ENCODE peak calls at places on chromosome 2, in six cellular contexts. One of them, this sample, is unnamed.

GRCh38 chr2:43343573-43344304 is 117.3 kb upstream of the ZFP36L2 start:
- DNase-seq in cardiac fibroblast: peak; percentile 92
- DNase-seq in IMR-90: peak; percentile 97
- DNase-seq in A673: no peak
- DNase-seq in heart left ventricle: peak; percentile 84
- DNase-seq in fibroblast of mammary gland: peak; percentile 95
- DNase-seq in this sample: no peak

GRCh38 chr2:31428001-31428418 is 13.5 kb upstream of the XDH start:
- DNase-seq in heart left ventricle: no peak
- DNase-seq in A673: no peak
- DNase-seq in IMR-90: peak; percentile 20
- DNase-seq in cardiac fibroblast: peak; percentile 14
- DNase-seq in fibroblast of mammary gland: peak; percentile 41
- DNase-seq in this sample: no peak

GRCh38 chr2:219041252-219041651 is at the start of gene CFAP65:
- DNase-seq in A673: peak; percentile 67
- DNase-seq in heart left ventricle: no peak
- DNase-seq in fibroblast of mammary gland: peak; percentile 56
- DNase-seq in IMR-90: peak; percentile 58
- DNase-seq in cardiac fibroblast: peak; percentile 66
- DNase-seq in this sample: peak; percentile 37

GRCh38 chr2:120465989-120466703 is 120.2 kb downstream of the INHBB start:
- DNase-seq in heart left ventricle: no peak
- DNase-seq in cardiac fibroblast: no peak
- DNase-seq in A673: no peak
- DNase-seq in IMR-90: no peak
- DNase-seq in fibroblast of mammary gland: no peak
- DNase-seq in this sample: peak; percentile 45

GRCh38 chr2:178761759-178762371 is 45.4 kb downstream of the TTN start:
- DNase-seq in heart left ventricle: no peak
- DNase-seq in fibroblast of mammary gland: peak; percentile 63
- DNase-seq in IMR-90: peak; percentile 49
- DNase-seq in A673: peak; percentile 52
- DNase-seq in cardiac fibroblast: peak; percentile 62
- DNase-seq in this sample: peak; percentile 7

GRCh38 chr2:8319219-8319618 is 362.6 kb upstream of the ID2 start:
- DNase-seq in cardiac fibroblast: no peak
- DNase-seq in A673: no peak
- DNase-seq in heart left ventricle: no peak
- DNase-seq in IMR-90: peak; percentile 25
- DNase-seq in fibroblast of mammary gland: peak; percentile 57
- DNase-seq in this sample: no peak

GRCh38 chr2:88187038-88187676 is 17.0 kb downstream of the THNSL2 start:
- DNase-seq in cardiac fibroblast: peak; percentile 44
- DNase-seq in fibroblast of mammary gland: peak; percentile 48
- DNase-seq in IMR-90: peak; percentile 21
- DNase-seq in A673: peak; percentile 64
- DNase-seq in heart left ventricle: peak; percentile 41
- DNase-seq in this sample: peak; percentile 67

GRCh38 chr2:8583400-8584173 is 98.3 kb upstream of the ID2 start:
- DNase-seq in cardiac fibroblast: peak; percentile 56
- DNase-seq in fibroblast of mammary gland: peak; percentile 28
- DNase-seq in A673: peak; percentile 95
- DNase-seq in heart left ventricle: peak; percentile 90
- DNase-seq in IMR-90: peak; percentile 19
- DNase-seq in this sample: peak; percentile 79

GRCh38 chr2:54665436-54665856 is 58.0 kb upstream of the EML6 start:
- DNase-seq in fibroblast of mammary gland: peak; percentile 83
- DNase-seq in cardiac fibroblast: peak; percentile 76
- DNase-seq in IMR-90: peak; percentile 68
- DNase-seq in A673: peak; percentile 75
- DNase-seq in heart left ventricle: no peak
- DNase-seq in this sample: peak; percentile 47

GRCh38 chr2:14288016-14288415 is 344.5 kb upstream of the LRATD1 start:
- DNase-seq in A673: no peak
- DNase-seq in IMR-90: no peak
- DNase-seq in heart left ventricle: no peak
- DNase-seq in cardiac fibroblast: no peak
- DNase-seq in fibroblast of mammary gland: no peak
- DNase-seq in this sample: no peak

GRCh38 chr2:157898591-157898996 is 22.5 kb upstream of the ACVR1 start:
- DNase-seq in A673: peak; percentile 28
- DNase-seq in IMR-90: peak; percentile 95
- DNase-seq in fibroblast of mammary gland: peak; percentile 95
- DNase-seq in heart left ventricle: no peak
- DNase-seq in cardiac fibroblast: peak; percentile 74
- DNase-seq in this sample: no peak

GRCh38 chr2:97546711-97547110 is 43.0 kb downstream of the ANKRD36B start:
- DNase-seq in A673: no peak
- DNase-seq in IMR-90: no peak
- DNase-seq in fibroblast of mammary gland: no peak
- DNase-seq in heart left ventricle: no peak
- DNase-seq in cardiac fibroblast: peak; percentile 3
- DNase-seq in this sample: no peak

GRCh38 chr2:207706936-207707860 is 4.2 kb upstream of the CCNYL1 start:
- DNase-seq in fibroblast of mammary gland: no peak
- DNase-seq in IMR-90: no peak
- DNase-seq in heart left ventricle: no peak
- DNase-seq in cardiac fibroblast: no peak
- DNase-seq in A673: no peak
- DNase-seq in this sample: no peak

GRCh38 chr2:207716061-207716460 is 4.6 kb downstream of the CCNYL1 start:
- DNase-seq in fibroblast of mammary gland: no peak
- DNase-seq in IMR-90: no peak
- DNase-seq in cardiac fibroblast: no peak
- DNase-seq in heart left ventricle: no peak
- DNase-seq in A673: no peak
- DNase-seq in this sample: no peak

GRCh38 chr2:207711750-207712487 is 479 bp downstream of the CCNYL1 start:
- DNase-seq in IMR-90: peak; percentile 33
- DNase-seq in cardiac fibroblast: peak; percentile 60
- DNase-seq in A673: peak; percentile 32
- DNase-seq in fibroblast of mammary gland: peak; percentile 28
- DNase-seq in heart left ventricle: peak; percentile 71
- DNase-seq in this sample: peak; percentile 41

GRCh38 chr2:207710814-207711740 is at the start of gene CCNYL1:
- DNase-seq in A673: peak; percentile 99
- DNase-seq in cardiac fibroblast: peak; percentile 100
- DNase-seq in heart left ventricle: peak; percentile 99
- DNase-seq in IMR-90: peak; percentile 99
- DNase-seq in fibroblast of mammary gland: peak; percentile 99
- DNase-seq in this sample: peak; percentile 93
- TF ChIP-seq CTCF in A673: no peak
- TF ChIP-seq CTCF in cardiac fibroblast: peak; percentile 3
- TF ChIP-seq CTCF in heart left ventricle: no peak
- TF ChIP-seq CTCF in IMR-90: peak; percentile 10
- TF ChIP-seq CTCF in fibroblast of mammary gland: no peak
- TF ChIP-seq CTCF in this sample: peak; percentile 35

GRCh38 chr2:141399270-141399669 is 731.5 kb downstream of the LRP1B start:
- DNase-seq in A673: no peak
- DNase-seq in fibroblast of mammary gland: peak; percentile 3
- DNase-seq in heart left ventricle: no peak
- DNase-seq in cardiac fibroblast: peak; percentile 48
- DNase-seq in IMR-90: peak; percentile 14
- DNase-seq in this sample: no peak
- TF ChIP-seq CTCF in A673: peak; percentile 14
- TF ChIP-seq CTCF in fibroblast of mammary gland: peak; percentile 40
- TF ChIP-seq CTCF in heart left ventricle: no peak
- TF ChIP-seq CTCF in cardiac fibroblast: peak; percentile 24
- TF ChIP-seq CTCF in IMR-90: peak; percentile 54
- TF ChIP-seq CTCF in this sample: peak; percentile 67

GRCh38 chr2:174617120-174617519 is 19.5 kb upstream of the WIPF1 start:
- DNase-seq in cardiac fibroblast: peak; percentile 20
- DNase-seq in IMR-90: no peak
- DNase-seq in fibroblast of mammary gland: peak; percentile 57
- DNase-seq in heart left ventricle: no peak
- DNase-seq in A673: no peak
- DNase-seq in this sample: no peak
- TF ChIP-seq CTCF in cardiac fibroblast: no peak
- TF ChIP-seq CTCF in IMR-90: no peak
- TF ChIP-seq CTCF in fibroblast of mammary gland: no peak
- TF ChIP-seq CTCF in heart left ventricle: no peak
- TF ChIP-seq CTCF in A673: no peak
- TF ChIP-seq CTCF in this sample: no peak

DNA sequence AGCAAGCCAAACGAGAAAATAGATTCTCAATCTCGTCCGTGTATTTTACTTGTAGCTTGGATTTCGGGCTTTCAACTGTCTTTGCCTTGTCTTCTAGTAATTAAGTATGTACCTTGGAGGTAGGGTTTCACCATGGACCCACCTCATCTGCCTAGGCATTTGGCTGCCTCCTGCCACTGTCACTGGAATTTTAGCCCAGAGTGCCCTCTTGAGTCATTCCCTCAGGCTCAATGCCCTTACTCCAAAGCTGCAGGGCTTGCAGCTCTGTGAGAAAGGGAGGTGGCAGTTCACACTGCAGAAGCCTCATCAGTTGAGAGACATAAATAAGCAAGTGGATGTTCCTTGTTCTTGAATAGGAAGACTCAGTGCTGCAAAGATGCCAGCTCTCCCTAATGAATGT is 89.6 kb downstream of the VSNL1 start:
- DNase-seq in cardiac fibroblast: no peak
- DNase-seq in fibroblast of mammary gland: no peak
- DNase-seq in A673: no peak
- DNase-seq in heart left ventricle: no peak
- DNase-seq in IMR-90: no peak
- DNase-seq in this sample: no peak
- TF ChIP-seq CTCF in cardiac fibroblast: no peak
- TF ChIP-seq CTCF in fibroblast of mammary gland: no peak
- TF ChIP-seq CTCF in A673: no peak
- TF ChIP-seq CTCF in heart left ventricle: no peak
- TF ChIP-seq CTCF in IMR-90: no peak
- TF ChIP-seq CTCF in this sample: no peak

DNA sequence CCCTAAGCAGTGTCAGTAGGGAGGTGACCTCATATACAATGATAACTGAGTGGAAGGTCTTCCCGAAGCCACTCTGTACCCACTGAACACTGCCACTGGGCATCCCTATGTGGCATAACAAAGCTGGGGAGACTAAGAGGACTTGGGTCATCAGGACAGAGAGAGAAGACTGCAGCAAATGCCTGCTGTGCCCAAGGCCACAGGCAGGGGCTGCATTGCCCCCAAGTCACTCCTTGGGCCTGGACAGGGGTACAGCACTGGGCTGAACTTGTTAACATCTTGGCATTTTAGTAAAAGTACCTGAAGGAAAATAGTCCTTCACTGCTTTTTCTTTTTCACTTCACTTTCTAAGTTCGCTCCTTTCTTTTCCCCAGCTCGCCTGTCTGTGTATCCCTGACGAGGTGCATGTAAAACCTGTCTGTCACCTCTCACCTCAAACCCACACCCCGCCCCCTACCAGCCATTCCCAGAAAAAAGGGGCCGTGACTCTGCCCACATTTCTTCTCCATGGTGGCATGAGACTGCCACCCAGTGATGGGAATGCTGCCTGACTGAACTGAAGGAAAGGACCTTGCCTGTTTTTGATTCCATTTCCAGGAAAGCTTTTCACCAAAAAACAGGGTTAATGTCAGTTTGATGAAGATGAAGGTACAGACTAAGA is 62.9 kb downstream of the MTHFD2 start:
- DNase-seq in IMR-90: no peak
- DNase-seq in heart left ventricle: peak; percentile 35
- DNase-seq in fibroblast of mammary gland: peak; percentile 20
- DNase-seq in cardiac fibroblast: peak; percentile 57
- DNase-seq in A673: peak; percentile 32
- DNase-seq in this sample: no peak
- TF ChIP-seq CTCF in IMR-90: peak; percentile 68
- TF ChIP-seq CTCF in heart left ventricle: peak; percentile 58
- TF ChIP-seq CTCF in fibroblast of mammary gland: peak; percentile 41
- TF ChIP-seq CTCF in cardiac fibroblast: peak; percentile 29
- TF ChIP-seq CTCF in A673: peak; percentile 56
- TF ChIP-seq CTCF in this sample: no peak

GRCh38 chr2:74532222-74532621 is 2.5 kb downstream of the HTRA2 start:
- DNase-seq in IMR-90: peak; percentile 66
- DNase-seq in fibroblast of mammary gland: peak; percentile 76
- DNase-seq in heart left ventricle: no peak
- DNase-seq in cardiac fibroblast: peak; percentile 71
- DNase-seq in A673: peak; percentile 64
- DNase-seq in this sample: no peak
- TF ChIP-seq CTCF in IMR-90: peak; percentile 55
- TF ChIP-seq CTCF in fibroblast of mammary gland: peak; percentile 38
- TF ChIP-seq CTCF in heart left ventricle: no peak
- TF ChIP-seq CTCF in cardiac fibroblast: peak; percentile 12
- TF ChIP-seq CTCF in A673: peak; percentile 56
- TF ChIP-seq CTCF in this sample: no peak

GRCh38 chr2:85066874-85067351 is 66.3 kb upstream of the TCF7L1 start:
- DNase-seq in A673: peak; percentile 82
- DNase-seq in heart left ventricle: peak; percentile 71
- DNase-seq in IMR-90: peak; percentile 84
- DNase-seq in cardiac fibroblast: peak; percentile 88
- DNase-seq in fibroblast of mammary gland: peak; percentile 86
- DNase-seq in this sample: peak; percentile 88

GRCh38 chr2:85066006-85066405 is 67.2 kb upstream of the TCF7L1 start:
- DNase-seq in IMR-90: no peak
- DNase-seq in fibroblast of mammary gland: no peak
- DNase-seq in cardiac fibroblast: no peak
- DNase-seq in heart left ventricle: no peak
- DNase-seq in A673: no peak
- DNase-seq in this sample: no peak

GRCh38 chr2:85073061-85073460 is 60.1 kb upstream of the TCF7L1 start:
- DNase-seq in fibroblast of mammary gland: no peak
- DNase-seq in A673: no peak
- DNase-seq in cardiac fibroblast: no peak
- DNase-seq in heart left ventricle: no peak
- DNase-seq in IMR-90: no peak
- DNase-seq in this sample: no peak

GRCh38 chr2:85076618-85077274 is 56.4 kb upstream of the TCF7L1 start:
- DNase-seq in fibroblast of mammary gland: no peak
- DNase-seq in cardiac fibroblast: no peak
- DNase-seq in heart left ventricle: no peak
- DNase-seq in A673: no peak
- DNase-seq in IMR-90: no peak
- DNase-seq in this sample: no peak

GRCh38 chr2:85071096-85071495 is 62.1 kb upstream of the TCF7L1 start:
- DNase-seq in fibroblast of mammary gland: peak; percentile 53
- DNase-seq in heart left ventricle: no peak
- DNase-seq in cardiac fibroblast: peak; percentile 32
- DNase-seq in IMR-90: peak; percentile 29
- DNase-seq in A673: no peak
- DNase-seq in this sample: no peak
- TF ChIP-seq CTCF in fibroblast of mammary gland: no peak
- TF ChIP-seq CTCF in heart left ventricle: no peak
- TF ChIP-seq CTCF in cardiac fibroblast: no peak
- TF ChIP-seq CTCF in IMR-90: no peak
- TF ChIP-seq CTCF in A673: no peak
- TF ChIP-seq CTCF in this sample: no peak

DNA sequence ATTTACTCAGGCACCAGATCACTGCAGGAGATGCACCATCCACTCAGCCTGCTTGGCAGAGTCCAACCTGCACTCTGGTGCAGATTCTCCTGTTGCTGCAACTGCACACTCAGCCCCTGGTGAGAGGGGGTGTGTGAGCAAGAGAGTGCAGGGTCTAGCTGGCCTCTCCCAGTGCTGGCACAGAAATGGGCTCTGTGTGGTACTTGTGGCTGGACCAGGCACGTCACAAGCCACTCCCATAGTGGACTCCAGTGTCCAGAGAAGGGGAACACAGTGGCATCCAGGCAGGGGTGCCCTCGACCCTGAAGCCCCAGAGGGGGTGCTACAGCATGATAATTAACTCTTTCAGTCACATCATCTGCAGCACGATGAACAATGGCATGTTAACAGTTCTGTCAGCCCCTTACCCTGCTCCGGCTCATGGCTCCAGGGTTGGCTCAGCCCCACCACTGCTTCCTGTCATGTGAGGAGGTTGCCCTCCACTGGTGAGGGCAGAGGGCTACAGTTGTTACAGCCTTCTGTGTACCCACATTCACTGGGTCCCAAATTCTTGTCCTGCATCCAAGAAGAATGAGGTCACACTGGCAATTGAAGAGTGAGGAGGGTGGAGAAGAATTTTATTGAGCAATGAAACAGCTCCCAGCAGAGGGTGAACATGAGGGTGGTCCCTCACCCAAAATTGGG is 135.7 kb downstream of the EVA1A start:
- DNase-seq in A673: peak; percentile 49
- DNase-seq in cardiac fibroblast: peak; percentile 20
- DNase-seq in heart left ventricle: no peak
- DNase-seq in IMR-90: peak; percentile 18
- DNase-seq in fibroblast of mammary gland: peak; percentile 37
- DNase-seq in this sample: no peak
- TF ChIP-seq CTCF in A673: peak; percentile 35
- TF ChIP-seq CTCF in cardiac fibroblast: no peak
- TF ChIP-seq CTCF in heart left ventricle: no peak
- TF ChIP-seq CTCF in IMR-90: no peak
- TF ChIP-seq CTCF in fibroblast of mammary gland: peak; percentile 17
- TF ChIP-seq CTCF in this sample: no peak